ENCODE peak calls at places on chromosome 11, in six cellular contexts. One of them, this sample, is unnamed.

GRCh38 chr11:118878187-118878586 is 5.5 kb upstream of the CXCR5 start:
- DNase-seq in cardiac muscle cell: no peak
- DNase-seq in GM10248: no peak
- DNase-seq in RWPE1: no peak
- DNase-seq in kidney: no peak
- DNase-seq in colonic mucosa: no peak
- DNase-seq in this sample: no peak

GRCh38 chr11:30917859-30918478 is 331.8 kb upstream of the MPPED2 start:
- DNase-seq in RWPE1: peak
- DNase-seq in colonic mucosa: no peak
- DNase-seq in GM10248: peak
- DNase-seq in kidney: no peak
- DNase-seq in cardiac muscle cell: peak
- DNase-seq in this sample: no peak

GRCh38 chr11:12868315-12869073 is 140.6 kb upstream of the RASSF10 start:
- DNase-seq in cardiac muscle cell: no peak
- DNase-seq in kidney: no peak
- DNase-seq in GM10248: no peak
- DNase-seq in RWPE1: no peak
- DNase-seq in colonic mucosa: no peak
- DNase-seq in this sample: no peak

GRCh38 chr11:87603887-87604286 is 566.2 kb downstream of the TMEM135 start:
- DNase-seq in cardiac muscle cell: no peak
- DNase-seq in kidney: no peak
- DNase-seq in GM10248: no peak
- DNase-seq in RWPE1: no peak
- DNase-seq in colonic mucosa: no peak
- DNase-seq in this sample: no peak

GRCh38 chr11:94036096-94036495 is 14.9 kb downstream of the HEPHL1 start:
- DNase-seq in colonic mucosa: no peak
- DNase-seq in kidney: no peak
- DNase-seq in GM10248: no peak
- DNase-seq in RWPE1: no peak
- DNase-seq in cardiac muscle cell: no peak
- DNase-seq in this sample: no peak

GRCh38 chr11:112044961-112045360 is 19.8 kb downstream of the DLAT start:
- DNase-seq in colonic mucosa: no peak
- DNase-seq in cardiac muscle cell: no peak
- DNase-seq in GM10248: no peak
- DNase-seq in RWPE1: no peak
- DNase-seq in kidney: no peak
- DNase-seq in this sample: no peak

GRCh38 chr11:64894070-64894811 is 15.8 kb upstream of the EHD1 start:
- DNase-seq in GM10248: peak
- DNase-seq in RWPE1: peak
- DNase-seq in colonic mucosa: peak
- DNase-seq in kidney: peak
- DNase-seq in cardiac muscle cell: peak
- DNase-seq in this sample: no peak

GRCh38 chr11:69438286-69438920 is 43.1 kb upstream of the LINC01488 start:
- DNase-seq in cardiac muscle cell: no peak
- DNase-seq in kidney: no peak
- DNase-seq in RWPE1: no peak
- DNase-seq in GM10248: no peak
- DNase-seq in colonic mucosa: no peak
- DNase-seq in this sample: no peak

GRCh38 chr11:119380160-119380815 is 1.2 kb downstream of the USP2 start:
- DNase-seq in GM10248: no peak
- DNase-seq in kidney: peak
- DNase-seq in colonic mucosa: no peak
- DNase-seq in cardiac muscle cell: no peak
- DNase-seq in RWPE1: no peak
- DNase-seq in this sample: no peak

GRCh38 chr11:76714493-76714892 is 43.9 kb upstream of the LRRC32 start:
- DNase-seq in cardiac muscle cell: no peak
- DNase-seq in RWPE1: no peak
- DNase-seq in GM10248: no peak
- DNase-seq in kidney: no peak
- DNase-seq in colonic mucosa: no peak
- DNase-seq in this sample: no peak
- TF ChIP-seq CTCF in cardiac muscle cell: no peak
- TF ChIP-seq CTCF in RWPE1: no peak
- TF ChIP-seq CTCF in GM10248: no peak
- TF ChIP-seq CTCF in kidney: no peak
- TF ChIP-seq CTCF in colonic mucosa: no peak
- TF ChIP-seq CTCF in this sample: no peak

DNA sequence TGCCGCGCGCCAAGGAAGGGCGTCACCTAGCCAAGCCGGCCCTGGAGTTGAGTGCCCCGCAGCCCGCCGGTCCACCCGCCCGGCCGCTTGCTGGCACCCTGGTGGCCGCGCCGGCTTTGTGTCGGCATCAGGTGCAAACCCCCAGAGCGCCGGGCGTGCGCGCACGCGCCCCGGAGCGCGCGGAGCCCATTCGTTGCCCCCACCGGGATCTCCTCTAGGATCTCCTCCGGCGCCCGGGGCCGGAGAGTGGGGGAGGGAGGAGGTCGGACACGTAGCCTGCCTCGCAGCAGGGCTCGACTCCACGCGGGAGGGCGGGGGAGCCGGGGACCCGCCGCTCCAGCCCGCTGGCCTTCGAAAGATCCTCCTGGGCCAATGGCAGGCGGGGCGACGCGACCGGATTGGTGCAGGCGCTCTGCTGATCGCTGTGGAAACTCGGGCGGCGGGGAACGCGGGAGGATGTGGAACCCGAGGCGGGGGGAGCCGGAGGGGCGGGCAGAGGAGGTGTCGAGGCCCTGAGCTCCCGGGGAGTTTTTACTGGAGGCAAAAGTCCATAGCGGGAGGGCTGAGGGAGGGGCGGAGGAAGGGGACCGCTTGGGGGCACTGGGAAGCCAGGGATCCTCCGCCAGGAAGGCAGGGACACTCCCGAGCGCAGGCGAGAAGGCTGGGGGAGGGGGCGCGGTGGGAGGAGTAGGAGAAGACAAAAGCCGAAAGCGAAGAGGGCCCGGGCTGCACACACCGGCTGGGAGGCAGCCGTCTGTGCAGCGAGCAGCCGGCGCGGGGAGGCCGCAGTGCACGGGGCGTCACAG is at the start of gene FADS2:
- DNase-seq in colonic mucosa: peak
- DNase-seq in kidney: peak
- DNase-seq in RWPE1: peak
- DNase-seq in cardiac muscle cell: peak
- DNase-seq in GM10248: peak
- DNase-seq in this sample: peak
- TF ChIP-seq CTCF in colonic mucosa: no peak
- TF ChIP-seq CTCF in kidney: no peak
- TF ChIP-seq CTCF in RWPE1: no peak
- TF ChIP-seq CTCF in cardiac muscle cell: no peak
- TF ChIP-seq CTCF in GM10248: no peak
- TF ChIP-seq CTCF in this sample: peak

GRCh38 chr11:62387381-62387780 is 31.5 kb upstream of the SCGB1A1 start:
- DNase-seq in kidney: no peak
- DNase-seq in RWPE1: no peak
- DNase-seq in colonic mucosa: no peak
- DNase-seq in cardiac muscle cell: no peak
- DNase-seq in GM10248: no peak
- DNase-seq in this sample: no peak

GRCh38 chr11:62391642-62392425 is 27.0 kb upstream of the SCGB1A1 start:
- DNase-seq in cardiac muscle cell: no peak
- DNase-seq in kidney: no peak
- DNase-seq in GM10248: no peak
- DNase-seq in colonic mucosa: no peak
- DNase-seq in RWPE1: no peak
- DNase-seq in this sample: no peak

GRCh38 chr11:62390727-62391126 is 28.1 kb upstream of the SCGB1A1 start:
- DNase-seq in RWPE1: no peak
- DNase-seq in kidney: no peak
- DNase-seq in GM10248: no peak
- DNase-seq in colonic mucosa: no peak
- DNase-seq in cardiac muscle cell: no peak
- DNase-seq in this sample: no peak

GRCh38 chr11:62390237-62390636 is 28.6 kb upstream of the SCGB1A1 start:
- DNase-seq in kidney: no peak
- DNase-seq in GM10248: no peak
- DNase-seq in cardiac muscle cell: no peak
- DNase-seq in colonic mucosa: no peak
- DNase-seq in RWPE1: no peak
- DNase-seq in this sample: no peak

GRCh38 chr11:62388999-62389398 is 29.8 kb upstream of the SCGB1A1 start:
- DNase-seq in RWPE1: no peak
- DNase-seq in kidney: no peak
- DNase-seq in colonic mucosa: no peak
- DNase-seq in cardiac muscle cell: no peak
- DNase-seq in GM10248: no peak
- DNase-seq in this sample: no peak
- TF ChIP-seq CTCF in RWPE1: no peak
- TF ChIP-seq CTCF in kidney: no peak
- TF ChIP-seq CTCF in colonic mucosa: no peak
- TF ChIP-seq CTCF in cardiac muscle cell: no peak
- TF ChIP-seq CTCF in GM10248: no peak
- TF ChIP-seq CTCF in this sample: no peak

GRCh38 chr11:25794804-25795203 is 537.1 kb upstream of the ANO3 start:
- DNase-seq in GM10248: no peak
- DNase-seq in colonic mucosa: no peak
- DNase-seq in RWPE1: no peak
- DNase-seq in kidney: no peak
- DNase-seq in cardiac muscle cell: no peak
- DNase-seq in this sample: no peak
- TF ChIP-seq CTCF in GM10248: no peak
- TF ChIP-seq CTCF in colonic mucosa: no peak
- TF ChIP-seq CTCF in RWPE1: no peak
- TF ChIP-seq CTCF in kidney: no peak
- TF ChIP-seq CTCF in cardiac muscle cell: no peak
- TF ChIP-seq CTCF in this sample: peak

GRCh38 chr11:82818399-82819043 is 81.7 kb downstream of the PRCP start:
- DNase-seq in colonic mucosa: no peak
- DNase-seq in cardiac muscle cell: no peak
- DNase-seq in GM10248: no peak
- DNase-seq in RWPE1: no peak
- DNase-seq in kidney: no peak
- DNase-seq in this sample: no peak
- TF ChIP-seq CTCF in colonic mucosa: no peak
- TF ChIP-seq CTCF in cardiac muscle cell: no peak
- TF ChIP-seq CTCF in GM10248: no peak
- TF ChIP-seq CTCF in RWPE1: no peak
- TF ChIP-seq CTCF in kidney: no peak
- TF ChIP-seq CTCF in this sample: no peak

GRCh38 chr11:14380947-14381555 is 22.1 kb upstream of the RRAS2 start:
- DNase-seq in colonic mucosa: peak
- DNase-seq in cardiac muscle cell: peak
- DNase-seq in RWPE1: peak
- DNase-seq in GM10248: peak
- DNase-seq in kidney: peak
- DNase-seq in this sample: no peak
- TF ChIP-seq CTCF in colonic mucosa: no peak
- TF ChIP-seq CTCF in cardiac muscle cell: no peak
- TF ChIP-seq CTCF in RWPE1: no peak
- TF ChIP-seq CTCF in GM10248: no peak
- TF ChIP-seq CTCF in kidney: no peak
- TF ChIP-seq CTCF in this sample: no peak

DNA sequence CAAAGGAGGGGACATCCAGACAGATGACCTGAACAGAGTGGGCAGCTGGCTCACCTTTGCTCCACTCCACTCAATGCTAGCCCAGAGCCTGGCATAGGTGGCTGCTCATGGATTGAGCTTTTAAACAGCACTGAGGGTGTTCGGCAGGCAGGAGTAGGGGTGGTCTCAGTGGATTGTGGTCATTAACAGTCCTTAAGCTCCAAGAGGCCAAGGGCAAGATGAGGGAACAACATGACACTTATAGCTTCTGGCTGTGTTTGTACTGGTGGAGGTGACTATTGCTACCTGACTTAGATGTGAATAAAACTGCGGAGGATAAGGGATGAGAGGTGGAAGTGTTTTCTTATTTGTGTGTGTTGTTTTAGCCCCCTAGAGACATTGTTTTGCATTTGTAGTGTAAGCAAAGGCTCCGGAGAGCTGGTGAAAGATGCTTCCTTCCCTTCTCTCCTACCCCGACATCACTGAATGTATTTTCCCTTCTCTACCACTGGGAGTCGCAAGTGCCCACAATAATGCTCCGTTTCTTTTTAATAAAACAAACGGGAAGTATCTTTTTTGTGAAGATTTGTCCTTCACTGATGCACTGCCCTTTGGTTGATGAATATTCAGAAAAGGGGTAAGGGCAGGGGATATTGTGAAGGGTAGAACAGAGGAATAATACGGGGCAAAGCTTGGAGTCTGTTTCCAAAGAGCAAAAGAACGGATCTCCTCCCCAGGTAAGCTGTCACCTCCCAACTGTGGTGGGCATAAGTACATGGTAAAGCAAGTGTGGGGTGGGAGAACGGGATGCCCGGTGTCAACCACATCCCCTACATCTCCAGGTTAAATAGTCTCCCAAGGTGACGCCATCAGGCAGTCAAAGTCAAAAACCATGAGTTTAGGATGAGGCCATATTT is 27.5 kb upstream of the MTNR1B start:
- DNase-seq in GM10248: peak
- DNase-seq in cardiac muscle cell: peak
- DNase-seq in kidney: no peak
- DNase-seq in RWPE1: peak
- DNase-seq in colonic mucosa: peak
- DNase-seq in this sample: peak
- TF ChIP-seq CTCF in GM10248: peak
- TF ChIP-seq CTCF in cardiac muscle cell: peak
- TF ChIP-seq CTCF in kidney: peak
- TF ChIP-seq CTCF in RWPE1: peak
- TF ChIP-seq CTCF in colonic mucosa: peak
- TF ChIP-seq CTCF in this sample: peak

GRCh38 chr11:115363426-115363825 is 140.8 kb downstream of the CADM1 start:
- DNase-seq in colonic mucosa: no peak
- DNase-seq in RWPE1: no peak
- DNase-seq in GM10248: no peak
- DNase-seq in cardiac muscle cell: no peak
- DNase-seq in kidney: no peak
- DNase-seq in this sample: no peak

GRCh38 chr11:115364892-115365291 is 139.3 kb downstream of the CADM1 start:
- DNase-seq in RWPE1: no peak
- DNase-seq in GM10248: no peak
- DNase-seq in colonic mucosa: no peak
- DNase-seq in cardiac muscle cell: no peak
- DNase-seq in kidney: no peak
- DNase-seq in this sample: no peak

GRCh38 chr11:115363921-115364320 is 140.3 kb downstream of the CADM1 start:
- DNase-seq in kidney: no peak
- DNase-seq in RWPE1: no peak
- DNase-seq in cardiac muscle cell: no peak
- DNase-seq in colonic mucosa: no peak
- DNase-seq in GM10248: no peak
- DNase-seq in this sample: no peak

GRCh38 chr11:115361025-115361424 is 143.2 kb downstream of the CADM1 start:
- DNase-seq in RWPE1: no peak
- DNase-seq in GM10248: no peak
- DNase-seq in kidney: no peak
- DNase-seq in colonic mucosa: no peak
- DNase-seq in cardiac muscle cell: no peak
- DNase-seq in this sample: no peak

DNA sequence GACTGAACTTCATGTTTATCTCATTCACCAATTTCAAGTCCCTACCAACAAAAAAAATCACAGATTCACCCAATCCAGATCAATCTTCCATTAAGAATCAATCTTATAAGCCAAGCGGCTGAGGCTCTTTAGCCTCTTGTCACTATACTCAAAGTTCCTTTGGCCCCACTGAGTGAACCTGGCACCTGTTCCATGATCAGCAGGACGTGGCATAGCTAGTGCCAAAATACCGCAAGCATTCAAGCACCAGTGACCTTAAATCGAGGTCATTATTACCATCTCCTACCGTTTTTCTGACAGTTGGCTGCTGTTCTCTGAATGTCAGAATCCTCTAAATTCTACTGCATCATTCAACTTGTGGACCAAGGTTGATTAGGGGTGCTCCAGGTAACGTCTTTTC is 141.2 kb downstream of the CADM1 start:
- DNase-seq in RWPE1: no peak
- DNase-seq in GM10248: no peak
- DNase-seq in colonic mucosa: no peak
- DNase-seq in cardiac muscle cell: no peak
- DNase-seq in kidney: no peak
- DNase-seq in this sample: no peak
- TF ChIP-seq CTCF in RWPE1: no peak
- TF ChIP-seq CTCF in GM10248: no peak
- TF ChIP-seq CTCF in colonic mucosa: no peak
- TF ChIP-seq CTCF in cardiac muscle cell: no peak
- TF ChIP-seq CTCF in kidney: no peak
- TF ChIP-seq CTCF in this sample: no peak